ENCODE peak calls at places on chromosomes 4 and X, in four cellular contexts. O is GM23248, X is endothelial cell of umbilical vein, W is PC-3. I is an unnamed sample.

GRCh38 chr4:9762823-9763475 is 18.5 kb upstream of the DRD5 start:
- DNase-seq in X (peak), O (peak), W (peak), I (peak)

GRCh38 chrX:130393451-130394074 is 8.1 kb upstream of the GPR119 start:
- DNase-seq in O (peak), X (peak), W (peak), I (peak)

GRCh38 chr4:98484031-98484430 is 174.4 kb downstream of the TSPAN5 start:
- DNase-seq in X (peak), W (peak), O (peak), I (peak)

GRCh38 chr4:152590179-152591031 is 54.5 kb upstream of the FBXW7 start:
- DNase-seq in O (peak), W (peak), X (no peak), I (peak)

GRCh38 chr4:29970626-29971025 is 749.5 kb upstream of the PCDH7 start:
- DNase-seq in X (peak), O (no peak), W (peak), I (peak)

GRCh38 chr4:8782135-8782534 is 89.5 kb downstream of the HMX1 start:
- DNase-seq in W (no peak), O (no peak), X (no peak), I (no peak)

GRCh38 chr4:28402751-28403150 is 1542.1 kb downstream of the STIM2 start:
- DNase-seq in X (no peak), O (no peak), W (no peak), I (no peak)

GRCh38 chrX:12973561-12974216 is 1.2 kb upstream of the TMSB4X start:
- DNase-seq in O (no peak), X (peak), W (no peak), I (no peak)

GRCh38 chr4:168630445-168631187 is 133.8 kb downstream of the PALLD start:
- DNase-seq in O (peak), X (peak), W (peak), I (peak)

GRCh38 chrX:40040686-40041461 is 56.9 kb downstream of the BCOR start:
- DNase-seq in W (no peak), O (no peak), X (no peak), I (no peak)

GRCh38 chr4:28117067-28117756 is 1256.6 kb downstream of the STIM2 start:
- DNase-seq in W (no peak), O (no peak), X (no peak), I (no peak)

GRCh38 chr4:88451205-88451604 is 5.7 kb upstream of the HERC5 start:
- DNase-seq in O (no peak), W (no peak), X (no peak), I (no peak)

GRCh38 chr4:168421671-168422070 is 58.6 kb downstream of the DDX60L start:
- DNase-seq in X (peak), O (peak), W (peak), I (peak)

GRCh38 chr4:173878701-173879100 is 348.7 kb upstream of the HAND2 start:
- DNase-seq in O (peak), W (no peak), X (no peak), I (peak)

GRCh38 chr4:141853091-141853734 is 216.8 kb downstream of the IL15 start:
- DNase-seq in O (no peak), W (peak), X (no peak), I (no peak)

GRCh38 chrX:39577976-39578962 is 519.5 kb downstream of the BCOR start:
- DNase-seq in O (peak), W (no peak), X (no peak), I (peak)

GRCh38 chrX:20315140-20315539 is 48.4 kb upstream of the RPS6KA3 start:
- DNase-seq in X (no peak), W (no peak), O (no peak), I (no peak)

GRCh38 chr4:22345055-22345454 is 170.8 kb downstream of the ADGRA3 start:
- DNase-seq in W (no peak), X (no peak), O (no peak), I (no peak)

GRCh38 chrX:153767674-153768055 is 3.6 kb downstream of the PLXNB3 start:
- DNase-seq in X (no peak), O (no peak), W (no peak), I (no peak)

GRCh38 chrX:153371256-153371655 is 29.9 kb downstream of the PNMA6E start:
- DNase-seq in X (no peak), O (no peak), W (no peak), I (peak)

GRCh38 chr4:87589531-87589930 is 18.8 kb upstream of the DSPP start:
- DNase-seq in X (no peak), O (peak), W (peak), I (peak)

GRCh38 chrX:623599-624323 is 6.8 kb upstream of the SHOX start:
- DNase-seq in W (no peak), O (peak), X (no peak), I (peak)
- TF ChIP-seq EZH2 in W (no peak), O (no peak), X (no peak), I (no peak)

GRCh38 chr4:94887027-94887426 is 129.3 kb downstream of the BMPR1B start:
- DNase-seq in W (no peak), O (no peak), X (no peak), I (no peak)
- H3K9ac ChIP-seq in W (no peak), O (no peak), X (no peak), I (no peak)

DNA sequence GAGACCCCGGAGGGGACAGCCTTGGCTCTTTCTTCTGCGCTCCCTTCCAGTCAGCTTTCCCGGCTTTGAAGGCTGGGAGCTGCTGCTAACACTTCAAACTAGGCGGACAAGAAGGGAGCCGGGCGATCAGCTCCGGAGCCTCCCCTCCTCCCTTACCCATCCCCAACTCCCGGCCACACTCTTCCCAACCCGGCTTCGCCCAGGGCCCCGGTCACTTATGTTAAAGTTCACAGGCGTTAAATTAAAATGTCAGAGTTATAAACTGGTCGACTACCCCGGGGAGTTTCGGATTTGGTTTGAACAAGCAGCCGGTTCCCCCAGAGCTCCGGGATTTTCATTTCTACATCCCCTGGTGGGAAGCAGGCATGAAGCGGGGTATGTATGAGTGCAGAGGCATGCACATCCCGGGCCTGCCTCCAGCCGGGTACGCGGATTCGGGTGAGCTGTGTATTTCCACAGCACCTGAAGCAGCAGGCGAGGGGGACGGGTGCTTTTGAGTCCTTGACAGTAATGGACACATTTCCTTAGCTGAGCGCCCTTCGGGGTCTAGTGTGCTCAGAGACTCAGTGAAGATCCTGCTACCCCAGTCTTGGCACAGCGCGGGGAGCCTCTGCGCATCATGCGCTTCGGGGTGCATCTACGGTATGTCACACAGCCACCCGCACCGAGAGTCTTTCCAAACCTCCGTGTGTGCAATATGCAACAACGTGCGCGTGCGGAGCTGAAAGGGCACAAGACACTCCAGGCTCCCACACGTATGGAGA is 883 bp downstream of the UNC5C start:
- DNase-seq in W (peak), O (peak), X (peak), I (peak)
- TF ChIP-seq EZH2 in W (peak), O (no peak), X (no peak), I (peak)

GRCh38 chr4:6938758-6939201 is 29.2 kb downstream of the TBC1D14 start:
- DNase-seq in O (no peak), W (no peak), X (no peak), I (no peak)
- H3K9ac ChIP-seq in O (no peak), W (no peak), X (no peak), I (no peak)

GRCh38 chrX:137058339-137059127 is 24.7 kb upstream of the GPR101 start:
- DNase-seq in X (no peak), W (no peak), O (no peak), I (no peak)

GRCh38 chrX:137051978-137052640 is 18.3 kb upstream of the GPR101 start:
- DNase-seq in W (peak), X (peak), O (peak), I (peak)

DNA sequence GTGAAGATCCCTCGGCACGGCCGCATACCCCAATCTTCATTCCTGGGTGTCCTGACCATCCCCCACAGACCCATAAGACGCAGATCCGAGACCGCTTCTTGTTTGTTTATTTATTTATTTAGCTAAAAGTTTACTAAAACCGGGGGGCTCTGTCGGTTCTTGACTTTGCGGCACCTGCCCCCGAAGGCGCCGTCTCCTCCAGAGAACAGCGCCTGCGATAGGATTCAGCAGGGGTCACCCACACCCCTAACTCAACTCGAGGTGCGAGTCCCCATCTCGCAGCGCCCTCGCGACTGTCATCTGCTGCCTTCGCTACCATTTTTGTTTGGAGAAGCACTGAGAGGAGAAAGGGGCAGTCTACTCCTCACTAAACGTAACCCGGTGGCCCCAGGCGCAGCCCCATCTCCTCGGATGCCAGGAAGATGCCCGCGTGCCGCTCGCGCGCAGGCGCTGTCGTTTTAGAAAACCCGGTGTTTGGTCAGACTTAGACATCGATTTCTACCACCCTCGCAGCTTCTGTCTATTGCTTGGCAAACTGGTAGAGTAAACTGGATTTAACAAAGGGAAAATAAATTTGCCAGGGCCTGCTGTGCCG is 18.9 kb upstream of the GPR101 start:
- DNase-seq in O (peak), X (no peak), W (peak), I (no peak)
- TF ChIP-seq EZH2 in O (no peak), X (no peak), W (no peak), I (no peak)